ENCODE peak calls at places on chromosomes 3 and 15, in ten cellular contexts. One of them, this sample, is unnamed.

GRCh38 chr3:10419637-10420232 is 85.7 kb downstream of the ATP2B2 start:
- DNase-seq in GM12878: no peak
- DNase-seq in upper lobe of left lung: no peak
- DNase-seq in adrenal gland: no peak
- DNase-seq in GM12891: no peak
- DNase-seq in stomach: no peak
- DNase-seq in A549: no peak
- DNase-seq in GM12892: no peak
- DNase-seq in H54: peak
- DNase-seq in IMR-90: peak
- DNase-seq in this sample: peak

GRCh38 chr15:74406992-74407705 is 26.6 kb downstream of the SEMA7A start:
- DNase-seq in GM12892: peak
- DNase-seq in H54: peak
- DNase-seq in A549: peak
- DNase-seq in adrenal gland: no peak
- DNase-seq in stomach: no peak
- DNase-seq in upper lobe of left lung: peak
- DNase-seq in GM12891: no peak
- DNase-seq in IMR-90: peak
- DNase-seq in GM12878: no peak
- DNase-seq in this sample: no peak

GRCh38 chr3:8776406-8776805 is 7.0 kb upstream of the OXTR start:
- DNase-seq in GM12878: no peak
- DNase-seq in A549: no peak
- DNase-seq in IMR-90: peak
- DNase-seq in stomach: no peak
- DNase-seq in GM12892: no peak
- DNase-seq in adrenal gland: no peak
- DNase-seq in H54: no peak
- DNase-seq in upper lobe of left lung: no peak
- DNase-seq in GM12891: no peak
- DNase-seq in this sample: no peak

GRCh38 chr3:156299569-156299968 is 179.2 kb downstream of the KCNAB1 start:
- DNase-seq in GM12878: no peak
- DNase-seq in upper lobe of left lung: no peak
- DNase-seq in GM12891: no peak
- DNase-seq in adrenal gland: no peak
- DNase-seq in H54: no peak
- DNase-seq in IMR-90: no peak
- DNase-seq in GM12892: no peak
- DNase-seq in A549: no peak
- DNase-seq in stomach: no peak
- DNase-seq in this sample: no peak

GRCh38 chr3:60298141-60298540 is 953.1 kb downstream of the FHIT start:
- DNase-seq in GM12878: no peak
- DNase-seq in upper lobe of left lung: no peak
- DNase-seq in adrenal gland: no peak
- DNase-seq in GM12892: no peak
- DNase-seq in stomach: no peak
- DNase-seq in A549: no peak
- DNase-seq in H54: no peak
- DNase-seq in GM12891: no peak
- DNase-seq in IMR-90: no peak
- DNase-seq in this sample: peak

GRCh38 chr3:72445827-72446405 is 402.3 kb downstream of the SHQ1 start:
- DNase-seq in adrenal gland: no peak
- DNase-seq in GM12878: no peak
- DNase-seq in stomach: no peak
- DNase-seq in upper lobe of left lung: no peak
- DNase-seq in H54: no peak
- DNase-seq in IMR-90: peak
- DNase-seq in GM12892: no peak
- DNase-seq in GM12891: no peak
- DNase-seq in A549: no peak
- DNase-seq in this sample: peak

GRCh38 chr3:101638262-101638745 is 38.6 kb downstream of the ZBTB11 start:
- DNase-seq in GM12891: no peak
- DNase-seq in H54: no peak
- DNase-seq in A549: no peak
- DNase-seq in GM12878: no peak
- DNase-seq in upper lobe of left lung: no peak
- DNase-seq in GM12892: no peak
- DNase-seq in adrenal gland: no peak
- DNase-seq in IMR-90: no peak
- DNase-seq in stomach: no peak
- DNase-seq in this sample: no peak

GRCh38 chr3:169478566-169479313 is 184.8 kb downstream of the MECOM start:
- DNase-seq in upper lobe of left lung: no peak
- DNase-seq in IMR-90: peak
- DNase-seq in GM12891: no peak
- DNase-seq in A549: no peak
- DNase-seq in GM12878: no peak
- DNase-seq in H54: no peak
- DNase-seq in stomach: no peak
- DNase-seq in GM12892: no peak
- DNase-seq in adrenal gland: no peak
- DNase-seq in this sample: no peak

GRCh38 chr3:18424862-18425640 is at the start of gene SATB1:
- DNase-seq in GM12891: peak
- DNase-seq in GM12892: no peak
- DNase-seq in GM12878: no peak
- DNase-seq in IMR-90: peak
- DNase-seq in stomach: peak
- DNase-seq in adrenal gland: peak
- DNase-seq in A549: no peak
- DNase-seq in upper lobe of left lung: peak
- DNase-seq in H54: no peak
- DNase-seq in this sample: peak
- TF ChIP-seq POLR2A in GM12891: no peak
- TF ChIP-seq POLR2A in GM12892: no peak
- TF ChIP-seq POLR2A in GM12878: no peak
- TF ChIP-seq POLR2A in IMR-90: no peak
- TF ChIP-seq POLR2A in stomach: no peak
- TF ChIP-seq POLR2A in adrenal gland: peak
- TF ChIP-seq POLR2A in A549: no peak
- TF ChIP-seq POLR2A in upper lobe of left lung: peak
- TF ChIP-seq POLR2A in H54: no peak
- TF ChIP-seq POLR2A in this sample: peak

GRCh38 chr3:149655826-149656599 is 1.8 kb downstream of the WWTR1 start:
- DNase-seq in A549: peak
- DNase-seq in upper lobe of left lung: no peak
- DNase-seq in GM12878: no peak
- DNase-seq in stomach: no peak
- DNase-seq in GM12892: no peak
- DNase-seq in H54: no peak
- DNase-seq in GM12891: no peak
- DNase-seq in adrenal gland: no peak
- DNase-seq in IMR-90: no peak
- DNase-seq in this sample: no peak
- TF ChIP-seq POLR2A in A549: no peak
- TF ChIP-seq POLR2A in upper lobe of left lung: no peak
- TF ChIP-seq POLR2A in GM12878: no peak
- TF ChIP-seq POLR2A in stomach: no peak
- TF ChIP-seq POLR2A in GM12892: no peak
- TF ChIP-seq POLR2A in H54: no peak
- TF ChIP-seq POLR2A in GM12891: no peak
- TF ChIP-seq POLR2A in adrenal gland: no peak
- TF ChIP-seq POLR2A in IMR-90: no peak
- TF ChIP-seq POLR2A in this sample: no peak

GRCh38 chr15:100348578-100348977 is 6.8 kb upstream of the ADAMTS17 start:
- DNase-seq in H54: no peak
- DNase-seq in GM12891: no peak
- DNase-seq in A549: no peak
- DNase-seq in adrenal gland: no peak
- DNase-seq in GM12892: no peak
- DNase-seq in upper lobe of left lung: no peak
- DNase-seq in IMR-90: no peak
- DNase-seq in stomach: no peak
- DNase-seq in GM12878: no peak
- DNase-seq in this sample: no peak

GRCh38 chr15:100349321-100349695 is 7.5 kb upstream of the ADAMTS17 start:
- DNase-seq in IMR-90: no peak
- DNase-seq in H54: no peak
- DNase-seq in GM12891: no peak
- DNase-seq in stomach: no peak
- DNase-seq in upper lobe of left lung: peak
- DNase-seq in adrenal gland: no peak
- DNase-seq in GM12892: no peak
- DNase-seq in GM12878: no peak
- DNase-seq in A549: no peak
- DNase-seq in this sample: no peak

GRCh38 chr15:100350434-100351226 is 8.9 kb upstream of the ADAMTS17 start:
- DNase-seq in GM12891: no peak
- DNase-seq in stomach: peak
- DNase-seq in upper lobe of left lung: no peak
- DNase-seq in adrenal gland: no peak
- DNase-seq in A549: peak
- DNase-seq in H54: no peak
- DNase-seq in GM12878: no peak
- DNase-seq in IMR-90: peak
- DNase-seq in GM12892: no peak
- DNase-seq in this sample: no peak

GRCh38 chr15:100346866-100347512 is 5.2 kb upstream of the ADAMTS17 start:
- DNase-seq in A549: no peak
- DNase-seq in adrenal gland: no peak
- DNase-seq in upper lobe of left lung: no peak
- DNase-seq in stomach: no peak
- DNase-seq in IMR-90: no peak
- DNase-seq in GM12892: no peak
- DNase-seq in GM12878: no peak
- DNase-seq in GM12891: no peak
- DNase-seq in H54: no peak
- DNase-seq in this sample: no peak

GRCh38 chr15:100349696-100350433 is 8.1 kb upstream of the ADAMTS17 start:
- DNase-seq in stomach: peak
- DNase-seq in GM12891: peak
- DNase-seq in upper lobe of left lung: peak
- DNase-seq in A549: peak
- DNase-seq in adrenal gland: peak
- DNase-seq in IMR-90: peak
- DNase-seq in GM12892: peak
- DNase-seq in H54: no peak
- DNase-seq in GM12878: peak
- DNase-seq in this sample: peak
- TF ChIP-seq POLR2A in stomach: no peak
- TF ChIP-seq POLR2A in GM12891: no peak
- TF ChIP-seq POLR2A in upper lobe of left lung: peak
- TF ChIP-seq POLR2A in A549: no peak
- TF ChIP-seq POLR2A in adrenal gland: no peak
- TF ChIP-seq POLR2A in IMR-90: no peak
- TF ChIP-seq POLR2A in GM12892: no peak
- TF ChIP-seq POLR2A in H54: no peak
- TF ChIP-seq POLR2A in GM12878: no peak
- TF ChIP-seq POLR2A in this sample: no peak

DNA sequence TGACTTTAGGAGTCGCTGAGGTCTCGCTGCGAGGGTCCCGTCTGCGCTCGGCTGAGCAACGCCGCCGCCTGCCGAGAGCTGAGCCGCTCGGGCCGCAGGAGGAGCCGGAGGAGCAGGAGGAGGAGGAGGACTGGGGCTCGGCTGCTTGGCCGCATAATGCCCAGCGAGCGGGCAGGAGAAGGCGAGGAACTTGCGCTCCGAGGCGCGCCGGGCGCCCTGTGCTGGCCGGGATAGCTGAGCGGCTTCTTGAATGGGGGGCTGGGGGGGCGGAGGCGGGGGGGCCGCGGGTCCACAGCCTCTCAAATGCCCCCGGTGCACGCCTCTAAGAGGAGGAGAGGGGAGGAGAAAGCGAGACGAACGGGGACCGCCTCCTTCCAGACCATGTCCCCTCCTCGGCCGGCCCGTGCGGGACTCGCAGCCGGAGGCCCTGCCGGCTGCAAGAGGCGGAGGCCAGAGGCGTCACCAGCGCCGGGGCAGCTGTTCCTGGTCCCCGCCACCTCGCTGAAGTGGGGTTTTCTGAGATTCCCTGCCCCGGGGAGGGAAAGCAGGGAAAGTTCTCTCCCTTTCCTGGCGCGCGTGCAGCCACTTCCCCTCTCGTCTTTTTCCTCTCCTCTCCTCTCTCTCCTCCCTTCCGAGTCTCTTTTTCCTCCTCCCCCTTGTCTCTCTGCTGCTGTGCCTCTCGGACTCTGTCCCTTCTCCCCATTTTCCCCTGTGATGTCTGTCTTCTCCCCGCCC is at the start of gene ADAMTS9:
- DNase-seq in GM12891: no peak
- DNase-seq in stomach: peak
- DNase-seq in GM12878: no peak
- DNase-seq in GM12892: no peak
- DNase-seq in upper lobe of left lung: peak
- DNase-seq in adrenal gland: peak
- DNase-seq in H54: no peak
- DNase-seq in A549: peak
- DNase-seq in IMR-90: peak
- DNase-seq in this sample: peak
- TF ChIP-seq POLR2A in GM12891: no peak
- TF ChIP-seq POLR2A in stomach: no peak
- TF ChIP-seq POLR2A in GM12878: no peak
- TF ChIP-seq POLR2A in GM12892: no peak
- TF ChIP-seq POLR2A in upper lobe of left lung: peak
- TF ChIP-seq POLR2A in adrenal gland: peak
- TF ChIP-seq POLR2A in H54: no peak
- TF ChIP-seq POLR2A in A549: no peak
- TF ChIP-seq POLR2A in IMR-90: peak
- TF ChIP-seq POLR2A in this sample: no peak

DNA sequence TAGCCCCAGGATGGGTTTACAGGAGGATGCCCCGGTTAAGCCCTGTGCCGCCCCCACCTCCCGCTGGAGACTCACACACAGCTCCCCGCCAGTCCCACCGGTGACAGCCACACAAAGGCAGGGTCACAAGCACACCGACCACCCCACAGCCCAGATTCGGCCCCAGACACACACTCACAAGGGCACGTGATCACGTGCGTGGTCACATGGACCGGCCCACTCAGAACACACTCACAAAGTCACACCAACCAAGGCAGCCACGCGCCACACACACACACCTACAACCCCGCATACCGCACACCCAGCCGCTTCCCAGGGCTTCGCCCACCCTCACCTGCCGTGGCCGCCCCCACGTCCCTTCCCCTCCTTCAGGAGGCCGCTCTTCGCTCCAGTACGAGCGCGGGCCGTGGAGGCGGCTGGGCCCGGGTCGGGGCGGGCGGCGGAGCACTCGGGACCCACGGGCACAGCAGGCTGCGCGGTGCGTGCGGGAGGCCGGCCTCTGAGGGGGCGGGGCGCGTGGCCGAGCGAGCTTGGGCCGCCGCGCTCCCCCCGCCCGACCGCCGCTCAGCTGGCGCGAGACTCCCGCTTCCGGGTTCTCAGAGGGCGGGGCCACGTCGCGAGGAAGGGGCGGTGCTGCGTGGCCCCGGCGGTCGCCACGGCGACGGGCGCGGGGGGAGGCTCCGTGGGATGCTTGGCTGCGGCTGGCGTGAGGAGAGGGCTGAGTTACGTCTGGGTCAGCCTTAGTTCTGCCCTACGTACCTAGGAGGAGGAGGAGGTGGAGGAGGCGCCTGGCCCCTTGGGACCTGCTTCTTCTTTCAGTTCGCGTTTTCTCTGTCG is at the start of gene SPG21:
- DNase-seq in IMR-90: peak
- DNase-seq in GM12891: peak
- DNase-seq in GM12878: peak
- DNase-seq in adrenal gland: peak
- DNase-seq in H54: peak
- DNase-seq in stomach: peak
- DNase-seq in upper lobe of left lung: peak
- DNase-seq in GM12892: peak
- DNase-seq in A549: peak
- DNase-seq in this sample: peak
- TF ChIP-seq POLR2A in IMR-90: peak
- TF ChIP-seq POLR2A in GM12891: peak
- TF ChIP-seq POLR2A in GM12878: peak
- TF ChIP-seq POLR2A in adrenal gland: peak
- TF ChIP-seq POLR2A in H54: peak
- TF ChIP-seq POLR2A in stomach: no peak
- TF ChIP-seq POLR2A in upper lobe of left lung: peak
- TF ChIP-seq POLR2A in GM12892: peak
- TF ChIP-seq POLR2A in A549: peak
- TF ChIP-seq POLR2A in this sample: peak

This sample was measured in erythroblast.